ENCODE peak calls at places on chromosome 13, in eight cellular contexts. U is thoracic aorta, K is neural progenitor cell, H is heart right ventricle, P is PC-3, B is cardiac muscle cell, R is right lobe of liver, X is heart left ventricle. J is an unnamed sample.

GRCh38 chr13:27928805-27929753 is 9.3 kb downstream of the PDX1 start:
- DNase-seq in U (no peak), K (no peak), H (no peak), P (no peak), B (no peak), R (no peak), X (no peak), J (no peak)

GRCh38 chr13:27005556-27005955 is 166.1 kb downstream of the USP12 start:
- DNase-seq in U (no peak), K (peak; percentile 23), H (no peak), P (no peak), B (no peak), R (no peak), X (no peak), J (no peak)

GRCh38 chr13:79966502-79966901 is 374.4 kb downstream of the SPRY2 start:
- DNase-seq in U (no peak), K (no peak), H (no peak), P (peak; percentile 68), B (no peak), R (no peak), X (no peak), J (no peak)

GRCh38 chr13:34156841-34157365 is 339.0 kb downstream of the RFC3 start:
- DNase-seq in U (peak; percentile 66), K (no peak), H (peak; percentile 18), P (peak; percentile 96), B (no peak), R (no peak), X (peak; percentile 82), J (peak; percentile 99)

GRCh38 chr13:37686501-37686900 is 87.9 kb upstream of the POSTN start:
- DNase-seq in U (no peak), K (no peak), H (no peak), P (no peak), B (no peak), R (no peak), X (no peak), J (no peak)

GRCh38 chr13:27131202-27131623 is 40.4 kb downstream of the USP12 start:
- DNase-seq in U (no peak), K (no peak), H (no peak), P (peak; percentile 87), B (no peak), R (no peak), X (no peak), J (no peak)

GRCh38 chr13:99867535-99868271 is 103.9 kb downstream of the ZIC5 start:
- DNase-seq in U (no peak), K (no peak), H (no peak), P (no peak), B (no peak), R (no peak), X (no peak), J (no peak)

GRCh38 chr13:94854688-94855087 is 142.3 kb upstream of the SOX21 start:
- DNase-seq in U (no peak), K (no peak), H (no peak), P (no peak), B (no peak), R (no peak), X (no peak), J (no peak)

GRCh38 chr13:74715718-74716117 is 581.5 kb upstream of the KLF12 start:
- DNase-seq in U (no peak), K (no peak), H (no peak), P (peak; percentile 54), B (no peak), R (no peak), X (no peak), J (no peak)

DNA sequence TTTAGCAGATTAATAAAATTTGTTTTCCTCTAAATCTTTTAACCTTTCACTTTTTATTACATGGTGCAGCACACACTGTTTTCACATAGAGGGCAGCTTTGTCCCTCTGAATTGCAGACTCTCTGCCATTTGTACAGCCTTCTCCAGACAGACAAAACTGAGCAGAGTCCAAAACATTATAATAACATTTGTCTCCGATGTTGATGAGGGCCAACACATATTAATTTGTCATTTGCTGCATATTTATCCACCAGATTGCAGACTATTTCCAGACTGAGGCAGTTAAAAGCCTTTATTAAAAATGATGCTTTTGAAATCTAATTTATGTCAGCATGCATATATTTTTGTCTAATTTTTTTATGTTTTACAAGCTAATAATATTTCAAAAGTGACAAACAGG is 1251.9 kb upstream of the SLC10A2 start:
- DNase-seq in U (no peak), K (peak; percentile 18), H (no peak), P (peak; percentile 38), B (peak; percentile 9), R (no peak), X (no peak), J (no peak)
- TF ChIP-seq CTCF in U (no peak), K (peak; percentile 53), H (peak; percentile 48), P (peak; percentile 69), B (peak; percentile 54), R (no peak), X (no peak), J (peak; percentile 64)

GRCh38 chr13:30111810-30112209 is 195.5 kb downstream of the KATNAL1 start:
- DNase-seq in U (no peak), K (no peak), H (no peak), P (no peak), B (no peak), R (no peak), X (no peak), J (no peak)

GRCh38 chr13:30113531-30113930 is 193.8 kb downstream of the KATNAL1 start:
- DNase-seq in U (no peak), K (no peak), H (no peak), P (no peak), B (no peak), R (no peak), X (no peak), J (no peak)

GRCh38 chr13:30114586-30115256 is 192.6 kb downstream of the KATNAL1 start:
- DNase-seq in U (peak; percentile 46), K (peak; percentile 95), H (peak; percentile 91), P (peak; percentile 87), B (peak; percentile 93), R (peak; percentile 93), X (peak; percentile 85), J (peak; percentile 51)

GRCh38 chr13:30113983-30114491 is 193.3 kb downstream of the KATNAL1 start:
- DNase-seq in U (no peak), K (peak; percentile 76), H (no peak), P (no peak), B (peak; percentile 47), R (no peak), X (no peak), J (no peak)

GRCh38 chr13:30112602-30113435 is 194.5 kb downstream of the KATNAL1 start:
- DNase-seq in U (no peak), K (peak; percentile 87), H (peak; percentile 77), P (peak; percentile 82), B (peak; percentile 83), R (peak; percentile 85), X (peak; percentile 62), J (peak; percentile 77)
- H3K4me3 ChIP-seq in U (peak overlapping the region; percentile 40), K (no peak overlapping the region), H (no peak overlapping the region), P (peak overlapping the region; percentile 56), B (no peak overlapping the region), R (no peak overlapping the region), X (no peak overlapping the region), J (peak overlapping the region; percentile 42)

GRCh38 chr13:42660367-42660965 is 86.5 kb downstream of the TNFSF11 start:
- DNase-seq in U (no peak), K (no peak), H (no peak), P (peak; percentile 26), B (no peak), R (no peak), X (no peak), J (no peak)
- TF ChIP-seq CTCF in U (no peak), K (no peak), H (peak; percentile 42), P (peak; percentile 57), B (peak; percentile 34), R (peak; percentile 18), X (no peak), J (peak; percentile 18)

GRCh38 chr13:41058229-41059070 is 2.9 kb upstream of the WBP4 start:
- DNase-seq in U (no peak), K (no peak), H (peak; percentile 14), P (no peak), B (peak; percentile 11), R (no peak), X (peak; percentile 43), J (no peak)
- H3K4me3 ChIP-seq in U (peak overlapping the region; percentile 85), K (no peak overlapping the region), H (peak overlapping the region; percentile 85), P (peak overlapping the region; percentile 82), B (peak overlapping the region; percentile 95), R (peak overlapping the region; percentile 64), X (peak overlapping the region; percentile 76), J (peak overlapping the region; percentile 85)

DNA sequence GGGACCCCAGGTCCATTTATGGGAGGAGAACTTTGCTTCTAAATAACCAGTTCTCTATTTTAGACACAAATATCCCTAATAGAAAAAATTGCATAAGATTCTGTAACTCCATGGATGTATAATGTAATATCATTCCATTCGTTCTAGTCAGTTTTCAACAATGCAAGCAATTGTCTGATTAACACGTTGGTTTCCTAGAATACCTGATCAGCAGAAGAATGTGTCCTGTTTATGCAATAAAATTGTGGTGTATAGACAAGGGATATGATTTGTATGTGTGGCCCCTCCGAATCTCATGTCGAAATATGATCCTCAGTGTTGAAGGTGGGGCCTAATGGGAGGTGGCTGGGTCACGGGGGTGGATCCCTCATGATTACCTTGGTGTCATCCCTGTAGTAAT is 62.1 kb downstream of the RUBCNL start:
- DNase-seq in U (no peak), K (no peak), H (no peak), P (no peak), B (no peak), R (no peak), X (no peak), J (no peak)
- TF ChIP-seq CTCF in U (no peak), K (no peak), H (no peak), P (no peak), B (no peak), R (no peak), X (no peak), J (no peak)

GRCh38 chr13:98475521-98475920 is 101.4 kb downstream of the STK24 start:
- DNase-seq in U (no peak), K (peak; percentile 93), H (no peak), P (no peak), B (peak; percentile 77), R (no peak), X (no peak), J (no peak)

GRCh38 chr13:98474761-98475160 is 102.1 kb downstream of the STK24 start:
- DNase-seq in U (no peak), K (no peak), H (no peak), P (no peak), B (no peak), R (peak; percentile 79), X (no peak), J (no peak)

GRCh38 chr13:98478134-98479129 is 98.5 kb downstream of the STK24 start:
- DNase-seq in U (no peak), K (peak; percentile 93), H (no peak), P (peak; percentile 26), B (peak; percentile 27), R (no peak), X (no peak), J (no peak)

GRCh38 chr13:98476106-98476505 is 100.8 kb downstream of the STK24 start:
- DNase-seq in U (no peak), K (peak; percentile 70), H (no peak), P (no peak), B (no peak), R (no peak), X (no peak), J (no peak)

DNA sequence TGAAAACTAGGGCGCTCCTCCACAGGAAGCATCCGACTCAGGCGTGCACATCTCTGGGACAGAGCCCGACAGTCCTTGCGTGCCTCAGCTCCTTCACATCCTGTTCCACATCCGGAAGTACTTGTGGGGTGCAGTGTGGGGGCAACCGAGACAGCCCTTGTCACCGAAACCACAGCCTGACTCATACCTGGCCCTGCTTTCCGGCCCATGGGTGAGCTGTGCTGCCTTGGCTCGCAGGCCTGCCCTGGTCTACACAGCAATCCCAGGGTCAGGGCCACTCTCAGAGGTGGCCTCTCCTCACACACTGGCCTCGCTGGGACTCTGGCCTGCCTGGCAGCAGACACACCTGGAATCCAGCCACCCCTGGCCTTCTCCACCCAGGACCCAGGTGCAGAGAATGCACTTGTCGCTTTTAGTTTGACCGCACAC is 100.4 kb downstream of the STK24 start:
- DNase-seq in U (no peak), K (no peak), H (no peak), P (peak; percentile 82), B (no peak), R (peak; percentile 95), X (peak; percentile 77), J (peak; percentile 62)
- H3K4me3 ChIP-seq in U (no peak overlapping the region), K (no peak overlapping the region), H (no peak overlapping the region), P (peak overlapping the region; percentile 24), B (no peak overlapping the region), R (no peak overlapping the region), X (no peak overlapping the region), J (no peak overlapping the region)